ENCODE peak calls at places on chromosome 21, in six cellular contexts. P is HepG2, A is GM23338, J is K562, Y is keratinocyte, G is hepatocyte. X is an unnamed sample.
A peak's percentile ranks its signal among the peaks of the same experiment; 100 is the strongest.

GRCh38 chr21:15483138-15483780 is 246.5 kb upstream of the USP25 start:
- DNase-seq in G (peak; percentile 93), A (peak; percentile 89), P (peak; percentile 82), J (peak; percentile 64), Y (peak; percentile 41), X (peak; percentile 95)

GRCh38 chr21:34968414-34969333 is 80.4 kb downstream of the RUNX1 start:
- DNase-seq in Y (no peak), J (no peak), G (no peak), P (peak; percentile 83), A (no peak), X (no peak)

GRCh38 chr21:40563845-40564717 is 282.9 kb downstream of the DSCAM start:
- DNase-seq in Y (no peak), G (peak; percentile 46), P (no peak), A (no peak), J (no peak), X (no peak)

GRCh38 chr21:38806153-38806941 is 618 bp downstream of the ETS2 start:
- DNase-seq in A (peak; percentile 54), J (no peak), Y (no peak), P (no peak), G (no peak), X (no peak)

GRCh38 chr21:17611414-17612022 is 1.2 kb downstream of the BTG3 start:
- DNase-seq in J (peak; percentile 50), P (peak; percentile 55), A (peak; percentile 80), G (peak; percentile 94), Y (no peak), X (peak; percentile 69)

GRCh38 chr21:38306833-38307232 is 50.0 kb downstream of the KCNJ15 start:
- DNase-seq in Y (no peak), G (peak; percentile 39), A (no peak), J (no peak), P (no peak), X (no peak)

GRCh38 chr21:45870421-45870820 is 111.1 kb upstream of the COL6A1 start:
- DNase-seq in Y (no peak), G (no peak), J (no peak), A (no peak), P (no peak), X (no peak)

GRCh38 chr21:37937668-37938067 is 21.4 kb upstream of the KCNJ6 start:
- DNase-seq in Y (no peak), A (no peak), P (no peak), G (no peak), J (no peak), X (no peak)

GRCh38 chr21:21163904-21164303 is 165.7 kb downstream of the NCAM2 start:
- DNase-seq in P (peak; percentile 26), G (peak; percentile 81), A (peak; percentile 78), Y (no peak), J (peak; percentile 48), X (peak; percentile 72)

GRCh38 chr21:25571726-25572121 is 35.6 kb downstream of the MRPL39 start:
- DNase-seq in Y (no peak), A (no peak), P (no peak), G (no peak), J (no peak), X (no peak)

GRCh38 chr21:33019516-33019884 is 6.2 kb upstream of the OLIG2 start:
- DNase-seq in Y (no peak), A (no peak), P (no peak), G (no peak), J (no peak), X (no peak)

GRCh38 chr21:33020558-33021100 is 5.1 kb upstream of the OLIG2 start:
- DNase-seq in Y (no peak), P (no peak), J (no peak), A (no peak), G (no peak), X (no peak)

GRCh38 chr21:33019885-33020557 is 5.7 kb upstream of the OLIG2 start:
- DNase-seq in A (peak; percentile 84), J (peak; percentile 36), G (no peak), Y (no peak), P (no peak), X (no peak)

GRCh38 chr21:33021150-33021549 is 4.6 kb upstream of the OLIG2 start:
- DNase-seq in A (no peak), Y (no peak), G (no peak), P (no peak), J (no peak), X (no peak)

DNA sequence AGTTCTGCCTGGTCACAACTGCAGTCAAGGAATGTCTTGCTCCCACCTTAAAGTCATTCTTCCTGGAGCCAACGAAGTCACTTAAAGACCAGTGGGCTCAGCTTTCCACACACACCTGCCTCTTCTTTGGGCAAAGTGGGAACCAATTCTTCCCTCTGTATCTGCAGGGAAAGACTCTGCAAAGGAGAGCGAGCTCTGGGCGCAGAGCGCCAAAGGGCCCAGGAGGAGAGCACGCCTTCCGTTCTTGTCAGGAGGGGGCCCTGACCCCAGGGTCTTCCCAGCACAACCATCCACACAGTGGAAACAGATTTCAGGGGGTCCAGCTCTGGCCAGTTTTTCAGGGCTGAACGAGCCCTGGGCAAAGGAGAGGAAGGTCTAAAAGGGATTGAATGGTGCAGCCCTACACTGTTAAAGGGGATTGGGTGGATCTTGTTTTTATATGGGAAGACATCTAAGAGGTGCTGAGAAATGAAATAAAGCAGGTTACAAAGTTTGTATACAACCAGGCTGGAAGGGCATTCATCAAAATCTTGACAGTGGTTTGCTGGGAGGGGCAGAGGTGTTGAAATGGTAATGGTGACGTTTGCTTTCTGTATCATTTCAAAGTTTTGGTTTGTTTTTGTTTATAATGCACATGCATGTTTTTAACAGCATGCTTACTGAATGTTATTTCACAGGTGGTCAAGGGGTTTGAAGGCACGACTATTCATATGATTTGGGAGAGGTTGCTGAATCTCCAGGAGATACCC is 6.9 kb upstream of the OLIG2 start:
- DNase-seq in J (no peak), Y (no peak), G (no peak), P (no peak), A (no peak), X (no peak)
- TF ChIP-seq EZH2 in J (no peak), Y (no peak), G (no peak), P (no peak), A (no peak), X (no peak)

GRCh38 chr21:36694593-36695282 is 4.2 kb upstream of the SIM2 start:
- DNase-seq in G (no peak), A (no peak), J (no peak), P (no peak), Y (no peak), X (no peak)

GRCh38 chr21:36694041-36694515 is 4.8 kb upstream of the SIM2 start:
- DNase-seq in G (no peak), Y (no peak), A (peak; percentile 47), P (no peak), J (no peak), X (no peak)

GRCh38 chr21:36692844-36693143 is 6.1 kb upstream of the SIM2 start:
- DNase-seq in Y (no peak), J (no peak), G (no peak), P (no peak), A (no peak), X (no peak)

GRCh38 chr21:36692125-36692843 is 6.6 kb upstream of the SIM2 start:
- DNase-seq in A (peak; percentile 36), P (no peak), Y (no peak), J (no peak), G (no peak), X (no peak)

DNA sequence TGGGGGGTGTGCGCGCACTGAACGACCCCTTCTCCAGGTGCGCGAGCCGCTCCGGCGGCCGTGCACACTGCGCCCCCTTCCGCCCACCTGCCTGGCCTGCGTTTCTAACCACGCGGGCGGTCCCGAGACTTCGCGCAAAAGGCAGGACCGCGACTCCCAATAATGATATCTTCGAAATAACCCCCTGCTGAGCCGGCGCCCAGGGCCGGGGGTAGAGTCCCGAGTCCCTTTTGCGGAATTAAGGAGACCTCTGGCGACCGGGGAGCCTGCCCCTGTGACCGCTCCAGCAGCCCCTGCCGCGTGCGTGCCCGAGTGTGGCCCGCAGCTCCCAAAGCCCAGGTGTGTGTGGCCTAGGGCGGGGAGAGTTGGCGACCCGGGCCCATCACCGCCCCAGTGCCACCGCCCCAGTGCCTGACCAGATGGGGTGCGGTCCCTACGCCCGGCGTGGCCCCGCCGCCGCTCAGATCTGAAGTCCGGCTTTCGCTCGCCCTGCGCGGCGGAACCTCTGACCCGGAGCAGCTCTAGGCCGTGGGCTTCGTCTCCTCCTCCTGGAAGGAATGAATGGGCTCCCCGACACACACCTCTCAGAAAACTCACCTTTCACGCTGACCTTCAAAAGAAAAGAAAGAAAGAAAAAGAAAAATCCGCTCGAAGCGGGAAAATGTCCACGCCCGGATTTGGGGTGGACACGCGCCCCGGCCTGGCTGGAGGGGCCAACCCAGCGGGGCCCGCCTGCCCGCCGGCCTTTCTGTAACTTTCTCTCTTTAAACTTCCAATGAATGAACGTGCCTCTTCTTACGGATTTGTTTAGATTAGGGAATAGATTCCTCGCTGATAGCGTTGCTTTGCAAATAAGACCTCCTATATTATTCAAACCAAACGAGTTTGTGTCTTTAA is 5.5 kb upstream of the SIM2 start:
- DNase-seq in P (no peak), Y (no peak), G (no peak), J (no peak), A (peak; percentile 72), X (no peak)
- TF ChIP-seq EZH2 in P (no peak), Y (peak; percentile 72), G (peak; percentile 96), J (no peak), A (peak; percentile 99), X (no peak)

GRCh38 chr21:44712203-44713028 is 1.0 kb upstream of the TSPEAR start:
- DNase-seq in Y (no peak), J (no peak), A (peak; percentile 60), G (no peak), P (no peak), X (no peak)
- TF ChIP-seq EZH2 in Y (no peak), J (no peak), A (no peak), G (no peak), P (no peak), X (no peak)

GRCh38 chr21:36700295-36700960 is 1.5 kb downstream of the SIM2 start:
- DNase-seq in P (no peak), J (no peak), G (no peak), Y (no peak), A (peak; percentile 32), X (no peak)
- TF ChIP-seq EZH2 in P (no peak), J (no peak), G (peak; percentile 85), Y (peak; percentile 78), A (peak; percentile 100), X (no peak)